ENCODE peak calls at places on chromosomes 16 and 17, in eight cellular contexts. M, T, P, J, N, U, C and B are unnamed samples.
A peak's percentile ranks its signal among the peaks of the same experiment; 100 is the strongest.

GRCh38 chr16:86072328-86073102 is 173.6 kb downstream of the IRF8 start:
- DNase-seq in M (no peak), T (no peak), P (peak; percentile 81), J (peak; percentile 62), N (peak; percentile 51), U (peak; percentile 22), C (peak; percentile 61), B (no peak)

GRCh38 chr16:65547799-65548446 is 426.1 kb upstream of the CDH11 start:
- DNase-seq in M (no peak), T (no peak), P (peak; percentile 19), J (no peak), N (no peak), U (no peak), C (no peak), B (no peak)

GRCh38 chr16:84303023-84303422 is 8.3 kb downstream of the WFDC1 start:
- DNase-seq in M (no peak), T (no peak), P (no peak), J (no peak), N (peak; percentile 59), U (no peak), C (no peak), B (no peak)

GRCh38 chr16:14418795-14419225 is 211.2 kb downstream of the PARN start:
- DNase-seq in M (no peak), T (no peak), P (no peak), J (peak; percentile 29), N (peak; percentile 69), U (no peak), C (peak; percentile 37), B (peak; percentile 13)

GRCh38 chr17:57968456-57968855 is 13.2 kb upstream of the CUEDC1 start:
- DNase-seq in M (no peak), T (no peak), P (no peak), J (no peak), N (no peak), U (no peak), C (no peak), B (no peak)

GRCh38 chr17:59451706-59452105 is 113.7 kb upstream of the DHX40 start:
- DNase-seq in M (no peak), T (no peak), P (peak; percentile 50), J (no peak), N (no peak), U (no peak), C (no peak), B (no peak)

GRCh38 chr17:49494937-49495841 is at the start of gene NGFR:
- DNase-seq in M (no peak), T (peak; percentile 38), P (peak; percentile 76), J (peak; percentile 54), N (no peak), U (peak; percentile 61), C (no peak), B (no peak)

GRCh38 chr17:4020096-4020495 is 55.9 kb upstream of the ATP2A3 start:
- DNase-seq in M (no peak), T (no peak), P (no peak), J (no peak), N (no peak), U (no peak), C (no peak), B (no peak)

GRCh38 chr17:45962221-45962972 is 36.7 kb upstream of the STH start:
- DNase-seq in M (no peak), T (no peak), P (no peak), J (no peak), N (no peak), U (no peak), C (no peak), B (no peak)

GRCh38 chr17:10471853-10472252 is 2.5 kb upstream of the MYH4 start:
- DNase-seq in M (no peak), T (no peak), P (no peak), J (no peak), N (no peak), U (no peak), C (no peak), B (no peak)

GRCh38 chr17:50209472-50210248 is 8.2 kb upstream of the COL1A1 start:
- DNase-seq in M (peak; percentile 83), T (no peak), P (peak; percentile 80), J (peak; percentile 90), N (peak; percentile 88), U (no peak), C (peak; percentile 57), B (peak; percentile 95)

GRCh38 chr16:75648265-75649076 is 898 bp downstream of the TERF2IP start:
- DNase-seq in M (peak; percentile 91), T (peak; percentile 86), P (peak; percentile 91), J (peak; percentile 87), N (peak; percentile 89), U (peak; percentile 88), C (peak; percentile 86), B (peak; percentile 45)

GRCh38 chr16:70804729-70805169 is 3.8 kb upstream of the VAC14 start:
- DNase-seq in M (no peak), T (no peak), P (no peak), J (no peak), N (no peak), U (no peak), C (no peak), B (no peak)

GRCh38 chr17:50452627-50453300 is 15.9 kb downstream of the CHAD start:
- DNase-seq in M (no peak), T (no peak), P (no peak), J (no peak), N (no peak), U (no peak), C (no peak), B (no peak)

GRCh38 chr17:2076461-2076984 is 21.6 kb downstream of the HIC1 start:
- DNase-seq in M (no peak), T (no peak), P (no peak), J (no peak), N (no peak), U (no peak), C (no peak), B (no peak)

GRCh38 chr16:15765116-15765515 is 91.7 kb downstream of the MYH11 start:
- DNase-seq in M (no peak), T (no peak), P (no peak), J (no peak), N (no peak), U (no peak), C (no peak), B (no peak)

GRCh38 chr16:24681793-24682192 is 47.7 kb upstream of the TNRC6A start:
- DNase-seq in M (no peak), T (no peak), P (no peak), J (no peak), N (no peak), U (no peak), C (no peak), B (no peak)

GRCh38 chr17:12546983-12547382 is 118.7 kb upstream of the MYOCD start:
- DNase-seq in M (no peak), T (no peak), P (no peak), J (no peak), N (no peak), U (no peak), C (no peak), B (no peak)
- TF ChIP-seq CTCF in M (no peak), T (no peak), P (no peak), J (peak; percentile 24), N (no peak), U (no peak), C (no peak), B (no peak)

DNA sequence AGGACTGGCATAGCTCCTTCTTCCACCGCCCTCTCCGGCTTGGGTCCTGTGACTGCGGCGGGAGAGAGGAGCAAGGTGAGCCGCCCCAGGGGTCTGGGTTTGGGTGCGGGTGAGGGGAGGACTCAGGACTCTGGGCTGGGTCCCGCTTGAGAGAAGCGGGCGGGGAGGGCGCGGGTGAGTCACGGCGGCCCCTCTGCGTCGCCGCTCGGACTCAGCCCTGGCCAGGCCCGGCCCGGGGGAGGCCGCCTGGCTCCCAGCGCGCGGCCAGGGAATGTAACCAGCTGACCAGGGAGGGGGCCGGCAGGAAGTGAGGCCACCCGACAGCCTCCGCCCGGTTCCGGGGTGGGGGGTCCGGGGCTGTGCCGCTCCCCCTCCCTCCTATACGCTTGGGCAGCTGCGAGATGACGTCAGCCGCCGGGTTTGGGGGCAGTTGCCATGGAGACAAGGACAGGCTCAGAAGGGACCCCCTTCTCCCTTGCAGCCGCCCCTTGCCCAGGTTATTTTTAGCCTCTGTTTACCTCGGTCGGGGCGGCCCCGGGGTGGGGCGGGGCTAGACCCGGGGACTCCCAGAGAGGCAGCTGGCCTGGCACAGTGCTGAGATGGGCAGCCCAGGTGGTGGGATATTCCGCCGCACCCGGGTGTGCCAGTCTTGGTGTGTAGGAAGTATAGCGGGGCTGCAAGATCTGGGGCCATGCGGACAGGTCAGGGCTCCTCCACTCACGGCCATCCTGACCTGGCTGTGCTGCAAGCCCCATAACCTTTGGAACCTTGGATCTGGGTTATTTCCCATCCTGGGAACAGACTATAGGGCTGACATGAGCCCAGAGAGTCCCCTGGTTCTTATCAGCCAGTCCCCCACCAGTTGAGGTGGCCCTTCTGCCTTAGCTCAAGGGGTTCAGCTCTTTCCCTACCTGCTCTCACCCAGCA is 1.6 kb downstream of the RIPOR1 start:
- DNase-seq in M (peak; percentile 88), T (no peak), P (peak; percentile 54), J (peak; percentile 82), N (peak; percentile 85), U (no peak), C (peak; percentile 65), B (peak; percentile 69)
- H3K27ac ChIP-seq in M (peak overlapping the region; percentile 88), T (no peak overlapping the region), P (no peak overlapping the region), J (peak overlapping the region; percentile 95), N (peak overlapping the region; percentile 94), U (no peak overlapping the region), C (peak overlapping the region; percentile 89), B (peak overlapping the region; percentile 99)

DNA sequence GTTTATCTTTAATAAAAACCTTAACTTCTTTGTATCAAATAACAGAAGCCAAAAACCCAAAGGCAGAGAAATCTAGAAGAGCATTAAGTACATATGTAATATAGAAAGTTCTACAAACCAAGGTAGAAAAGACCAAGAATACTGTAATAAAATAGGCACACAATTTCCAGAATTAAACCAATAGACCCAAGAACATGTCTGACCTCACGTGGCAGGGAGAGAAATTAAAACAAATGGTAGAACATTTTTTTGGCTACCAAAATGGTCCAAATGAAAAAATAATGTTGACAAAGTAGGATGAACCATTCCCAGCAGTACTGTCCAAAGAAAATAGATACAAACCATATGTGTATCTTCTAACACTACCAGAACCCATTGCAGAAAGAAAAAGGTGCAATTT is 183.5 kb downstream of the CPPED1 start:
- DNase-seq in M (no peak), T (no peak), P (no peak), J (no peak), N (no peak), U (no peak), C (no peak), B (no peak)
- TF ChIP-seq CTCF in M (no peak), T (no peak), P (no peak), J (no peak), N (no peak), U (no peak), C (no peak), B (no peak)

DNA sequence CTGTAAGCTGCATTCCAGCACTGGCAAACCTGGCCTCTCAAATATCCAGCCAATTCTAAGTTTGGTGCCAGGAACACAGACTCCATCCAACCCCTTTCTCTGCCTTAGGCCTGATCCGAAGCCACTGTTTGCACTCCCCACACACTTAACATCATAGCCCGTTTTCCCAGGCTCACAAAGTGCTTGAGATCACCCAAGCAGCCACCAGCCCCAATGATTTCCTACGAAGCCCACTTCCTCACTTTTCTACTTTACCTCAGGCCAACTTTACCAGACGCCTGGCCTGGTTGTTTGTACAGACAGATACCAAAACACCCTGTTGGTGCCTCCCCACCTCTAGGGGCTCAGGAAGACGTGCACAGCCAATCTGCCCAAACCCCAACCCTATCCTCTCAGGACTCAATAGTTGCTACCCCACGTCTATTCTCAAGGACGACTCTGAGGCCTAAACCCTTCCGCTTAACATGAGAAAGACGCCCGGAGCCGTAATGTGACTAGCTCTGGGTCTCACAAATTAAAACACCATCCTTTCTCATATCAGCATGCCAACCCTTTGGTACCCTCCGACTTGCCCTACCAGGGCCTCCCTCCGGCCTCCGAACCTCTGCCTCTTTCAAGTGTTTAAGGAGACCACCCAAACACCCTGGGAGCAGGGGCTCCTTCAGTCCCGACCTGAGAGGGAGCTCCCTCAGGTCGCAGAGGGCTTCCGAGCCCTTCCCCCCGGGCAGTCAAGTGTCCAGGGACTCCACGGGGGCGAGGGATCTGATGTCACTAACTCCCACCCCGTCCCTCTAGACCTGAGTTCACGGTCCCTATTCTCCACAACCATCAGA is 3.4 kb upstream of the PER1 start:
- DNase-seq in M (no peak), T (no peak), P (peak; percentile 49), J (no peak), N (no peak), U (peak; percentile 16), C (peak; percentile 60), B (no peak)
- H3K27ac ChIP-seq in M (peak overlapping the region; percentile 100), T (peak overlapping the region; percentile 99), P (peak overlapping the region; percentile 83), J (peak overlapping the region; percentile 99), N (peak overlapping the region; percentile 99), U (peak overlapping the region; percentile 100), C (peak overlapping the region; percentile 96), B (peak overlapping the region; percentile 99)